ENCODE peak calls at places on chromosomes 13 and 19, in ten cellular contexts. One of them, this sample, is unnamed.

GRCh38 chr13:87087741-87088140 is 583.4 kb upstream of the SLITRK5 start:
- DNase-seq in GDM1: no peak
- DNase-seq in iris pigment epithelial cell: peak
- DNase-seq in NCI-H460: no peak
- DNase-seq in Panc1: no peak
- DNase-seq in endothelial cell of umbilical vein: no peak
- DNase-seq in cardiac fibroblast: no peak
- DNase-seq in breast epithelium: no peak
- DNase-seq in KBM-7: no peak
- DNase-seq in GM04503: no peak
- DNase-seq in this sample: no peak

GRCh38 chr13:101397742-101398141 is 18.6 kb downstream of the NALCN start:
- DNase-seq in GDM1: no peak
- DNase-seq in iris pigment epithelial cell: peak
- DNase-seq in NCI-H460: no peak
- DNase-seq in Panc1: no peak
- DNase-seq in endothelial cell of umbilical vein: peak
- DNase-seq in cardiac fibroblast: peak
- DNase-seq in breast epithelium: no peak
- DNase-seq in KBM-7: no peak
- DNase-seq in GM04503: peak
- DNase-seq in this sample: no peak

GRCh38 chr13:53445682-53446081 is 417.1 kb downstream of the OLFM4 start:
- DNase-seq in GDM1: no peak
- DNase-seq in iris pigment epithelial cell: no peak
- DNase-seq in NCI-H460: no peak
- DNase-seq in Panc1: no peak
- DNase-seq in endothelial cell of umbilical vein: no peak
- DNase-seq in cardiac fibroblast: no peak
- DNase-seq in breast epithelium: no peak
- DNase-seq in KBM-7: no peak
- DNase-seq in GM04503: no peak
- DNase-seq in this sample: no peak

GRCh38 chr13:27393101-27393500 is 31.3 kb upstream of the GTF3A start:
- DNase-seq in GDM1: no peak
- DNase-seq in iris pigment epithelial cell: no peak
- DNase-seq in NCI-H460: no peak
- DNase-seq in Panc1: no peak
- DNase-seq in endothelial cell of umbilical vein: no peak
- DNase-seq in cardiac fibroblast: no peak
- DNase-seq in breast epithelium: no peak
- DNase-seq in KBM-7: no peak
- DNase-seq in GM04503: no peak
- DNase-seq in this sample: no peak

GRCh38 chr19:8515317-8515716 is 1.4 kb upstream of the ZNF414 start:
- DNase-seq in GDM1: no peak
- DNase-seq in iris pigment epithelial cell: no peak
- DNase-seq in NCI-H460: no peak
- DNase-seq in Panc1: no peak
- DNase-seq in endothelial cell of umbilical vein: no peak
- DNase-seq in cardiac fibroblast: no peak
- DNase-seq in breast epithelium: no peak
- DNase-seq in KBM-7: peak
- DNase-seq in GM04503: no peak
- DNase-seq in this sample: no peak

GRCh38 chr19:4374451-4375163 is 25.7 kb downstream of the SH3GL1 start:
- DNase-seq in GDM1: no peak
- DNase-seq in iris pigment epithelial cell: peak
- DNase-seq in NCI-H460: peak
- DNase-seq in Panc1: peak
- DNase-seq in endothelial cell of umbilical vein: peak
- DNase-seq in cardiac fibroblast: peak
- DNase-seq in breast epithelium: no peak
- DNase-seq in KBM-7: peak
- DNase-seq in GM04503: peak
- DNase-seq in this sample: no peak

GRCh38 chr19:40165362-40165937 is 25.8 kb upstream of the MAP3K10 start:
- DNase-seq in GDM1: peak
- DNase-seq in iris pigment epithelial cell: peak
- DNase-seq in NCI-H460: peak
- DNase-seq in Panc1: peak
- DNase-seq in endothelial cell of umbilical vein: peak
- DNase-seq in cardiac fibroblast: peak
- DNase-seq in breast epithelium: no peak
- DNase-seq in KBM-7: peak
- DNase-seq in GM04503: no peak
- DNase-seq in this sample: no peak

GRCh38 chr13:77430377-77430951 is 103.6 kb upstream of the MYCBP2 start:
- DNase-seq in GDM1: no peak
- DNase-seq in iris pigment epithelial cell: no peak
- DNase-seq in NCI-H460: no peak
- DNase-seq in Panc1: no peak
- DNase-seq in endothelial cell of umbilical vein: no peak
- DNase-seq in cardiac fibroblast: no peak
- DNase-seq in breast epithelium: no peak
- DNase-seq in KBM-7: no peak
- DNase-seq in GM04503: no peak
- DNase-seq in this sample: no peak

GRCh38 chr13:43286769-43287168 is 263.4 kb downstream of the DNAJC15 start:
- DNase-seq in GDM1: no peak
- DNase-seq in iris pigment epithelial cell: no peak
- DNase-seq in NCI-H460: no peak
- DNase-seq in Panc1: no peak
- DNase-seq in endothelial cell of umbilical vein: no peak
- DNase-seq in cardiac fibroblast: no peak
- DNase-seq in breast epithelium: no peak
- DNase-seq in KBM-7: no peak
- DNase-seq in GM04503: no peak
- DNase-seq in this sample: no peak

GRCh38 chr13:47288546-47288945 is 391.7 kb upstream of the HTR2A start:
- DNase-seq in GDM1: no peak
- DNase-seq in iris pigment epithelial cell: no peak
- DNase-seq in NCI-H460: no peak
- DNase-seq in Panc1: no peak
- DNase-seq in endothelial cell of umbilical vein: no peak
- DNase-seq in cardiac fibroblast: no peak
- DNase-seq in breast epithelium: no peak
- DNase-seq in KBM-7: no peak
- DNase-seq in GM04503: no peak
- DNase-seq in this sample: peak

GRCh38 chr13:24539500-24540165 is 27.1 kb upstream of the PARP4 start:
- DNase-seq in GDM1: no peak
- DNase-seq in iris pigment epithelial cell: no peak
- DNase-seq in NCI-H460: no peak
- DNase-seq in Panc1: no peak
- DNase-seq in endothelial cell of umbilical vein: no peak
- DNase-seq in cardiac fibroblast: no peak
- DNase-seq in breast epithelium: no peak
- DNase-seq in KBM-7: no peak
- DNase-seq in GM04503: no peak
- DNase-seq in this sample: no peak

This sample was measured in AG04449.